ENCODE peak calls at places on chromosomes 4 and X, in five cellular contexts. One of them, this sample, is unnamed.

GRCh38 chr4:3417448-3417847 is 24.3 kb upstream of the HGFAC start:
- DNase-seq in glutamatergic neuron: peak
- DNase-seq in fibroblast of mammary gland: no peak
- DNase-seq in AG10803: no peak
- DNase-seq in A549: no peak
- DNase-seq in this sample: no peak

GRCh38 chrX:51891821-51892551 is 1.4 kb upstream of the MAGED1 start:
- DNase-seq in glutamatergic neuron: no peak
- DNase-seq in fibroblast of mammary gland: peak
- DNase-seq in AG10803: peak
- DNase-seq in A549: no peak
- DNase-seq in this sample: peak

GRCh38 chr4:154076921-154077320 is 288.0 kb upstream of the SFRP2 start:
- DNase-seq in glutamatergic neuron: no peak
- DNase-seq in fibroblast of mammary gland: peak
- DNase-seq in AG10803: peak
- DNase-seq in A549: no peak
- DNase-seq in this sample: no peak

GRCh38 chr4:121072080-121072835 is at the start of gene NDNF:
- DNase-seq in glutamatergic neuron: peak
- DNase-seq in fibroblast of mammary gland: peak
- DNase-seq in AG10803: peak
- DNase-seq in A549: no peak
- DNase-seq in this sample: peak

GRCh38 chrX:140040397-140040796 is 75.1 kb upstream of the CXorf66 start:
- DNase-seq in glutamatergic neuron: no peak
- DNase-seq in fibroblast of mammary gland: no peak
- DNase-seq in AG10803: peak
- DNase-seq in A549: peak
- DNase-seq in this sample: no peak

GRCh38 chr4:12595986-12596385 is 888.2 kb downstream of the RAB28 start:
- DNase-seq in glutamatergic neuron: no peak
- DNase-seq in fibroblast of mammary gland: no peak
- DNase-seq in AG10803: no peak
- DNase-seq in A549: no peak
- DNase-seq in this sample: no peak

GRCh38 chr4:167321299-167321698 is 87.0 kb upstream of the SPOCK3 start:
- DNase-seq in glutamatergic neuron: no peak
- DNase-seq in fibroblast of mammary gland: no peak
- DNase-seq in AG10803: no peak
- DNase-seq in A549: no peak
- DNase-seq in this sample: no peak

GRCh38 chrX:122238801-122239200 is 945.3 kb upstream of the GRIA3 start:
- DNase-seq in glutamatergic neuron: no peak
- DNase-seq in fibroblast of mammary gland: peak
- DNase-seq in AG10803: peak
- DNase-seq in A549: no peak
- DNase-seq in this sample: no peak

GRCh38 chr4:73245955-73246354 is 12.6 kb downstream of the ANKRD17 start:
- DNase-seq in glutamatergic neuron: no peak
- DNase-seq in fibroblast of mammary gland: no peak
- DNase-seq in AG10803: no peak
- DNase-seq in A549: no peak
- DNase-seq in this sample: no peak

GRCh38 chr4:179605196-179605595 is 2163.0 kb upstream of the AGA start:
- DNase-seq in glutamatergic neuron: no peak
- DNase-seq in fibroblast of mammary gland: peak
- DNase-seq in AG10803: no peak
- DNase-seq in A549: no peak
- DNase-seq in this sample: no peak

GRCh38 chr4:74109894-74110605 is 11.1 kb upstream of the CXCL2 start:
- DNase-seq in glutamatergic neuron: no peak
- DNase-seq in fibroblast of mammary gland: peak
- DNase-seq in AG10803: peak
- DNase-seq in A549: peak
- DNase-seq in this sample: no peak

GRCh38 chr4:106032851-106033286 is 137.6 kb downstream of the NPNT start:
- DNase-seq in glutamatergic neuron: no peak
- DNase-seq in fibroblast of mammary gland: peak
- DNase-seq in AG10803: peak
- DNase-seq in A549: peak
- DNase-seq in this sample: no peak

GRCh38 chr4:138663883-138664282 is 351.7 kb upstream of the NOCT start:
- DNase-seq in glutamatergic neuron: no peak
- DNase-seq in fibroblast of mammary gland: no peak
- DNase-seq in AG10803: no peak
- DNase-seq in A549: no peak
- DNase-seq in this sample: no peak

GRCh38 chrX:43962636-43963035 is 10.6 kb downstream of the NDP start:
- DNase-seq in glutamatergic neuron: no peak
- DNase-seq in fibroblast of mammary gland: peak
- DNase-seq in AG10803: peak
- DNase-seq in A549: no peak
- DNase-seq in this sample: no peak

GRCh38 chr4:48129307-48130014 is 4.6 kb downstream of the TXK start:
- DNase-seq in glutamatergic neuron: no peak
- DNase-seq in fibroblast of mammary gland: no peak
- DNase-seq in AG10803: no peak
- DNase-seq in A549: peak
- DNase-seq in this sample: peak

GRCh38 chrX:34130980-34131744 is 952 bp downstream of the FAM47A start:
- DNase-seq in glutamatergic neuron: no peak
- DNase-seq in fibroblast of mammary gland: no peak
- DNase-seq in AG10803: no peak
- DNase-seq in A549: no peak
- DNase-seq in this sample: no peak

GRCh38 chrX:130626521-130626920 is 224.7 kb downstream of the RBMX2 start:
- DNase-seq in glutamatergic neuron: no peak
- DNase-seq in fibroblast of mammary gland: peak
- DNase-seq in AG10803: peak
- DNase-seq in A549: no peak
- DNase-seq in this sample: no peak

GRCh38 chr4:154004028-154004427 is 215.1 kb upstream of the SFRP2 start:
- DNase-seq in glutamatergic neuron: no peak
- DNase-seq in fibroblast of mammary gland: peak
- DNase-seq in AG10803: peak
- DNase-seq in A549: no peak
- DNase-seq in this sample: no peak

GRCh38 chr4:116058129-116058528 is 944.7 kb upstream of the NDST4 start:
- DNase-seq in glutamatergic neuron: no peak
- DNase-seq in fibroblast of mammary gland: no peak
- DNase-seq in AG10803: no peak
- DNase-seq in A549: no peak
- DNase-seq in this sample: no peak

DNA sequence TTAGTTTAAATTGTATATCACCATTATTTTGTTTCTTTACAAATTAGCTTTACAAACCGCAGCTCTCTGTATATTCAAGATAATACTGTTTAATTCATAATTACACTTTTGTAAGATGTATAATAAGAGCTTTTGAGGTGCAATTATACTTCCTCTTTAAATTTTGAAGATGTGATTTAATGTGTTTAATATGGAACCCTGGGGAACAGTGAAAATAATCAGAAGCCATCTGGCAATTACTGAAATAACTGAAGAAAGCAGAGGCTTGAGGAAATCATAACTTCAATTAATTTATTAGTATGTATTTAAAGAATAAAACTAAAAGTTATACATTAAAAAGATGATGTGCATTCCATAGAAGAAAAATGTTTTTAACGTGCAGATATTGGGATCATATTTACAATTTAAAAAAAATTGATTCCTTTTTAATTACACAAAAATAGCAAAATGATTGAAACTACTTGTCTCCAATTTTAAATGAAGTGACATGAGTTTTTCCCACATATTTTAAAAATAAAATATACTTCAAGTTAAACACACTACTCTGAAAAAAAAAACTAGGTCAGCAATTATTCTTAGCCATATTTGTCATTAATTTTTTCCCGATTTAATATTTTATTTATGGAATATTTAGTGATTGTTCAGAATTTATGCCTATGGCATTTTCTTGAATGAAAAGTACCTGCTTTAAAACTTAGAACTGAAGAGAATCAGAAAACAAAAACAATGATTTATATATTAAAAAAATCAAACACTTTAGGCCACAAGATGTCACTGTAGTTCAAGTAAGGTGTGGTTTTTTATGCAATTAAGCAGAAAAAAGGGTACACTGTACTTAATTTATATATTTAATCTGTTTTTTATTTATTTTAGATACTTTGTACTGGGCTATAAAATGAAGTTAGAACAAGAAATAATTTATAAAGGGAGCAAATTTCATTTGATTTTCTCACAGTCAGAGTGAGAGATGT is 942.7 kb upstream of the NDST4 start:
- DNase-seq in glutamatergic neuron: no peak
- DNase-seq in fibroblast of mammary gland: peak
- DNase-seq in AG10803: no peak
- DNase-seq in A549: no peak
- DNase-seq in this sample: no peak
- TF ChIP-seq CTCF in glutamatergic neuron: peak
- TF ChIP-seq CTCF in fibroblast of mammary gland: peak
- TF ChIP-seq CTCF in AG10803: peak
- TF ChIP-seq CTCF in A549: peak
- TF ChIP-seq CTCF in this sample: no peak

DNA sequence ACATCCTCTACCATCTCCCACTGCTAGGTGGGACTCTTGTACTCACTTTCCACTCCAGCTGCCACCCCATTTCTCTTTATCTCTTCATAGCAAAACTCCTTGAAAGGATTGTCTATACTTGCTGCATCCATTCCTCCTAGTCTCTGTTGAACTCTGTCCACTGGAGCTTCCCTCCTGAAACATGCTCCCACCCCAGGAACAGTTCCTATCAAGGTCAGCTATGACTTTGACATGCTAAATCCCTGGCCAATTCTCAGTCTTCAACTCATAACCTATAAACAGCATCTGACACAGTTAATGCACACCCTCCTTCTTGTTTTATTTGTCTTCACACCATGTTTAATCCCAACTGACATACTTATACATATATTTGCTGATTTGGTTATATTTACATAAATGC is 47.8 kb downstream of the SPARCL1 start:
- DNase-seq in glutamatergic neuron: no peak
- DNase-seq in fibroblast of mammary gland: no peak
- DNase-seq in AG10803: no peak
- DNase-seq in A549: no peak
- DNase-seq in this sample: no peak
- TF ChIP-seq CTCF in glutamatergic neuron: no peak
- TF ChIP-seq CTCF in fibroblast of mammary gland: no peak
- TF ChIP-seq CTCF in AG10803: no peak
- TF ChIP-seq CTCF in A549: no peak
- TF ChIP-seq CTCF in this sample: no peak

DNA sequence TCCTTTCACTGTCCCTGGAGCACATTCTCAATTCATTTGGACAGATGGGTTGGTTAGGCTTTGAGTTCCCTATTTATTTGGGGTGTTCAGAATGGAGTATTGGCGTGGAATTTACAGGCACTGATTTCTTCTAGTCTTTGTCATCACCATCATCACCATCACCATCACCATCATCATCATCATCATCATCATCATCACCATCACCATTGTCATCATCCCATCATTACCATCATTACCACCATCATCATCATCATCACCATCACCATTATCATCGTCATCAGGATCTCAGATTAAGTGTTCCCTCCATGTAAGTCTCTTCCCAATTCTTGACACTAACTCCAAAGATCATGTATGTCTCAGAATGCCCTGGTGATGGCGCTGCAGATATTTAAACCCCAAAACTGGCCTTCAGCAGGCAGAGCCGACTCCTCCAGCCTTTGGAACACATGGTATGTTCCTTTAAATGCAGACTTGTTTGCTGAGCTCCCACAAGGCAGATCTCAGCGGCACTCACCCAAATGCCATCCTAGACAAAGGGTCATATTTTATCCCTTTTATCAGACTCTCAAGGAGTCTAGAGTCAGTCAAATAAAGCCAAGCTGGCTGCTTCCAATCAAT is 19.8 kb upstream of the FAM9A start:
- DNase-seq in glutamatergic neuron: no peak
- DNase-seq in fibroblast of mammary gland: peak
- DNase-seq in AG10803: peak
- DNase-seq in A549: peak
- DNase-seq in this sample: peak
- TF ChIP-seq CTCF in glutamatergic neuron: no peak
- TF ChIP-seq CTCF in fibroblast of mammary gland: no peak
- TF ChIP-seq CTCF in AG10803: no peak
- TF ChIP-seq CTCF in A549: no peak
- TF ChIP-seq CTCF in this sample: no peak

DNA sequence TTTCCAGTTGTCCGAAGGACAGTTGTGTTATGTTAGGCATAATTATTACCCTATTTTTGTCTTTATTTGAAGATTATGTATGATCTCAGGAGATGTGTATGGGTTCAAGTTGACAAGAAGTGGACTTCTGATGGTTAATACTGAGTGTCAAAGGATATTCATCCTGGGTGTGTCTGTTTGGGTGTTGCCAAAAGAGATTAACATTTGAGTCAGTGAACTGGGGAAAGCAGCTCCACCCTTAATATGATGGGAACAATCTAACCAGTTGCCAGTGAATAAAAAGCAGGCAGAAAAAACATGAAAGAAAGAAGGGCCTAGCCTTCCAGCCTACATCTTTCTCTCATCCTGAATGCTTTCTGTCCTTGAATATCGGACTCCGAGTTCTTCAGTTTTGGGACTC is 332.6 kb downstream of the DTHD1 start:
- DNase-seq in glutamatergic neuron: no peak
- DNase-seq in fibroblast of mammary gland: no peak
- DNase-seq in AG10803: no peak
- DNase-seq in A549: no peak
- DNase-seq in this sample: no peak
- TF ChIP-seq CTCF in glutamatergic neuron: no peak
- TF ChIP-seq CTCF in fibroblast of mammary gland: no peak
- TF ChIP-seq CTCF in AG10803: no peak
- TF ChIP-seq CTCF in A549: no peak
- TF ChIP-seq CTCF in this sample: no peak

GRCh38 chr4:137531121-137531520 is 1.2 kb downstream of the PCDH18 start:
- DNase-seq in glutamatergic neuron: no peak
- DNase-seq in fibroblast of mammary gland: peak
- DNase-seq in AG10803: peak
- DNase-seq in A549: no peak
- DNase-seq in this sample: peak
- TF ChIP-seq CTCF in glutamatergic neuron: no peak
- TF ChIP-seq CTCF in fibroblast of mammary gland: peak
- TF ChIP-seq CTCF in AG10803: peak
- TF ChIP-seq CTCF in A549: no peak
- TF ChIP-seq CTCF in this sample: no peak

DNA sequence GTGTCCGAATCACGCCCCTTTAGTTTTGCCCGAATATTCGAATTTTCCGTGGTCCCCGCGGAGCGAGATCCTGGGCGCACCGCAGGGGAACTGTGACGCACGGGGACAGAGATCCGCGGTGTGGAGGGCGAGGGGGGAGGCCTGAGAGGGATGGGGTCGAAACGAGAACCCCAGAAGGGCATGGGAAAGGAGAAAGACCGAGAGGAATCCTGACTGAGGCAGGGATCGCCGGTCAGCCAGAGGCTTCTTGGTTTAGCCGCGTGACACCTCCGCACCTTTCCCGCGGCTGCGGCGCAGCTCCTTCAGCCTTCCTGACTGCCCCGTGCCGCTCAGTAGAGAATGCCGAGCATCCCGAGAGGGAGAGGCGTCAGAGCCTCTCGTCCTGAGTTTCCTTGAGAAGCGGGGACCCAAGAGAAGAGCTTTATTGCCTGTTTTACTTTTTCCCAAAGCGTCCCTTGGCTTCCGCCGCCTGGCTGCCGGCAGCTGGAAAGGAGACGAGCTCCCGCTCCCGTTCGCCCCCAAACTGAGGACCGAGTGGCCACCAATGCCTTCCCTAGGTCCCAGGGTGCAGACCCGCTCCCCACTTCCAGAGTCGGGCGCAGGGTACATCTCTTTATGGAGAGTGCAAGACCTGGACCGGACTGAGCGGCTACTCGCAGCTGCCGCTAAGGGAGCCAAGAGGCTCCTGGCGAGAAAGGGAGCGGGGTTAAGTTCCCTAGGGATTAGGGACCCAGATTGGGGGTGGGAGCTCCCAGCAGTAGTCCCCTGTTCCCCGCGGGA is 911 bp upstream of the GPR50 start:
- DNase-seq in glutamatergic neuron: no peak
- DNase-seq in fibroblast of mammary gland: no peak
- DNase-seq in AG10803: no peak
- DNase-seq in A549: no peak
- DNase-seq in this sample: no peak
- TF ChIP-seq CTCF in glutamatergic neuron: no peak
- TF ChIP-seq CTCF in fibroblast of mammary gland: no peak
- TF ChIP-seq CTCF in AG10803: no peak
- TF ChIP-seq CTCF in A549: no peak
- TF ChIP-seq CTCF in this sample: no peak

This sample was measured in testis.